ENCODE peak calls at places on chromosome 12, in five cellular contexts. One of them, this sample, is unnamed.

GRCh38 chr12:31749024-31749704 is 20.3 kb upstream of the AMN1 start:
- DNase-seq in K562: peak
- DNase-seq in A549: peak
- DNase-seq in IMR-90: peak
- DNase-seq in HepG2: peak
- DNase-seq in this sample: no peak

GRCh38 chr12:31900271-31900670 is 58.9 kb upstream of the RESF1 start:
- DNase-seq in K562: no peak
- DNase-seq in A549: no peak
- DNase-seq in IMR-90: no peak
- DNase-seq in HepG2: no peak
- DNase-seq in this sample: no peak

GRCh38 chr12:7716391-7716790 is 5.2 kb downstream of the DPPA3 start:
- DNase-seq in K562: peak
- DNase-seq in A549: peak
- DNase-seq in IMR-90: no peak
- DNase-seq in HepG2: peak
- DNase-seq in this sample: peak

GRCh38 chr12:47277972-47278448 is 198.3 kb upstream of the AMIGO2 start:
- DNase-seq in K562: peak
- DNase-seq in A549: peak
- DNase-seq in IMR-90: peak
- DNase-seq in HepG2: no peak
- DNase-seq in this sample: no peak

GRCh38 chr12:111166779-111167540 is 201.9 kb downstream of the PHETA1 start:
- DNase-seq in K562: no peak
- DNase-seq in A549: no peak
- DNase-seq in IMR-90: no peak
- DNase-seq in HepG2: no peak
- DNase-seq in this sample: no peak

GRCh38 chr12:608921-609320 is 54.3 kb downstream of the NINJ2 start:
- DNase-seq in K562: no peak
- DNase-seq in A549: no peak
- DNase-seq in IMR-90: no peak
- DNase-seq in HepG2: no peak
- DNase-seq in this sample: no peak

GRCh38 chr12:6914246-6914947 is at the start of gene ENO2:
- DNase-seq in K562: peak
- DNase-seq in A549: peak
- DNase-seq in IMR-90: peak
- DNase-seq in HepG2: peak
- DNase-seq in this sample: no peak

GRCh38 chr12:104263580-104264358 is 39.8 kb upstream of the EID3 start:
- DNase-seq in K562: no peak
- DNase-seq in A549: no peak
- DNase-seq in IMR-90: peak
- DNase-seq in HepG2: no peak
- DNase-seq in this sample: no peak

GRCh38 chr12:48031135-48031960 is 27.1 kb upstream of the COL2A1 start:
- DNase-seq in K562: no peak
- DNase-seq in A549: no peak
- DNase-seq in IMR-90: no peak
- DNase-seq in HepG2: no peak
- DNase-seq in this sample: no peak

GRCh38 chr12:88153959-88154358 is 11.9 kb downstream of the TMTC3 start:
- DNase-seq in K562: no peak
- DNase-seq in A549: peak
- DNase-seq in IMR-90: peak
- DNase-seq in HepG2: peak
- DNase-seq in this sample: no peak

GRCh38 chr12:82754856-82755255 is 68.2 kb downstream of the TMTC2 start:
- DNase-seq in K562: no peak
- DNase-seq in A549: no peak
- DNase-seq in IMR-90: no peak
- DNase-seq in HepG2: no peak
- DNase-seq in this sample: no peak

GRCh38 chr12:91003737-91004136 is 1.0 kb downstream of the EPYC start:
- DNase-seq in K562: no peak
- DNase-seq in A549: no peak
- DNase-seq in IMR-90: no peak
- DNase-seq in HepG2: no peak
- DNase-seq in this sample: no peak

GRCh38 chr12:6178981-6179761 is 21.0 kb upstream of the CD9 start:
- DNase-seq in K562: no peak
- DNase-seq in A549: no peak
- DNase-seq in IMR-90: peak
- DNase-seq in HepG2: peak
- DNase-seq in this sample: no peak

GRCh38 chr12:84638811-84639368 is 273.7 kb downstream of the SLC6A15 start:
- DNase-seq in K562: no peak
- DNase-seq in A549: no peak
- DNase-seq in IMR-90: peak
- DNase-seq in HepG2: no peak
- DNase-seq in this sample: no peak

GRCh38 chr12:131001493-131001892 is 47.8 kb downstream of the ADGRD1 start:
- DNase-seq in K562: peak
- DNase-seq in A549: peak
- DNase-seq in IMR-90: no peak
- DNase-seq in HepG2: no peak
- DNase-seq in this sample: no peak

GRCh38 chr12:18689781-18690180 is 48.0 kb downstream of the PLCZ1 start:
- DNase-seq in K562: no peak
- DNase-seq in A549: no peak
- DNase-seq in IMR-90: no peak
- DNase-seq in HepG2: no peak
- DNase-seq in this sample: no peak

GRCh38 chr12:56116267-56117081 is at the start of gene RPL41:
- DNase-seq in K562: peak
- DNase-seq in A549: peak
- DNase-seq in IMR-90: peak
- DNase-seq in HepG2: peak
- DNase-seq in this sample: peak

GRCh38 chr12:39235990-39236767 is 206.7 kb downstream of the KIF21A start:
- DNase-seq in K562: no peak
- DNase-seq in A549: no peak
- DNase-seq in IMR-90: no peak
- DNase-seq in HepG2: no peak
- DNase-seq in this sample: no peak

GRCh38 chr12:104877107-104877705 is 80.9 kb downstream of the SLC41A2 start:
- DNase-seq in K562: no peak
- DNase-seq in A549: peak
- DNase-seq in IMR-90: peak
- DNase-seq in HepG2: no peak
- DNase-seq in this sample: peak

GRCh38 chr12:123233505-123234299 is 466 bp downstream of the MTRFR start:
- DNase-seq in K562: peak
- DNase-seq in A549: no peak
- DNase-seq in IMR-90: no peak
- DNase-seq in HepG2: no peak
- DNase-seq in this sample: no peak

GRCh38 chr12:24991209-24992049 is 42.5 kb upstream of the BCAT1 start:
- DNase-seq in K562: peak
- DNase-seq in A549: peak
- DNase-seq in IMR-90: peak
- DNase-seq in HepG2: peak
- DNase-seq in this sample: peak

GRCh38 chr12:21551811-21552469 is 25.8 kb downstream of the SPX start:
- DNase-seq in K562: no peak
- DNase-seq in A549: no peak
- DNase-seq in IMR-90: no peak
- DNase-seq in HepG2: no peak
- DNase-seq in this sample: no peak

GRCh38 chr12:90058721-90059120 is 350.1 kb upstream of the ATP2B1 start:
- DNase-seq in K562: no peak
- DNase-seq in A549: peak
- DNase-seq in IMR-90: peak
- DNase-seq in HepG2: no peak
- DNase-seq in this sample: no peak

GRCh38 chr12:1848741-1849140 is 28.4 kb downstream of the LRTM2 start:
- DNase-seq in K562: no peak
- DNase-seq in A549: no peak
- DNase-seq in IMR-90: no peak
- DNase-seq in HepG2: no peak
- DNase-seq in this sample: no peak

GRCh38 chr12:89384050-89384749 is 31.9 kb upstream of the DUSP6 start:
- DNase-seq in K562: no peak
- DNase-seq in A549: no peak
- DNase-seq in IMR-90: peak
- DNase-seq in HepG2: peak
- DNase-seq in this sample: no peak

GRCh38 chr12:121240484-121241202 is 30.7 kb downstream of the P2RX4 start:
- DNase-seq in K562: peak
- DNase-seq in A549: no peak
- DNase-seq in IMR-90: no peak
- DNase-seq in HepG2: no peak
- DNase-seq in this sample: no peak

GRCh38 chr12:92208613-92209121 is 63.0 kb upstream of the BTG1 start:
- DNase-seq in K562: no peak
- DNase-seq in A549: peak
- DNase-seq in IMR-90: peak
- DNase-seq in HepG2: no peak
- DNase-seq in this sample: no peak

GRCh38 chr12:43744826-43745225 is 13.8 kb downstream of the PUS7L start:
- DNase-seq in K562: no peak
- DNase-seq in A549: no peak
- DNase-seq in IMR-90: no peak
- DNase-seq in HepG2: no peak
- DNase-seq in this sample: no peak

GRCh38 chr12:4268549-4269181 is 4.9 kb upstream of the CCND2 start:
- DNase-seq in K562: no peak
- DNase-seq in A549: no peak
- DNase-seq in IMR-90: no peak
- DNase-seq in HepG2: no peak
- DNase-seq in this sample: no peak

GRCh38 chr12:131041968-131042847 is 88.5 kb downstream of the ADGRD1 start:
- DNase-seq in K562: no peak
- DNase-seq in A549: no peak
- DNase-seq in IMR-90: no peak
- DNase-seq in HepG2: no peak
- DNase-seq in this sample: no peak

GRCh38 chr12:123960856-123961255 is 11.8 kb downstream of the CCDC92 start:
- DNase-seq in K562: no peak
- DNase-seq in A549: no peak
- DNase-seq in IMR-90: no peak
- DNase-seq in HepG2: no peak
- DNase-seq in this sample: no peak

DNA sequence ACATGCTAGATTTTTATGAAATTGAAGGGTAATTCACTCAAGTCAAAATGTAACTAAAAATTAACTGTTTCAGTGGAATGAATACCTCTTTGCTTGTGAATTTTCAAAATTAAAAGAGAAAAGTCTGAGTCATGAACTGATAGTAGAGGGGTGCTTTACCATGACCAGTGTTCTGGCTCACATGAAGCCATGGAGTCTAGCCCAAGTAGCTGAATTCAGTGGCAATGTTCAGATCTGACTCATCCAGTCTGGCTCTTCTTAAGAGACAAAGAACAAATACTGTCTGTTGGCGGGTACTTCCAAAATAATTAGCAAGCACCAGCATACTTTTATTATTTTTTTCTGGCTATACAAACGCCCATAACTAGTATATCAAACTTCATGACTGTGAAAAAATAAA is 366.3 kb upstream of the GARIN6 start:
- DNase-seq in K562: no peak
- DNase-seq in A549: no peak
- DNase-seq in IMR-90: no peak
- DNase-seq in HepG2: no peak
- DNase-seq in this sample: no peak
- TF ChIP-seq BHLHE40 in K562: no peak
- TF ChIP-seq BHLHE40 in A549: no peak
- TF ChIP-seq BHLHE40 in IMR-90: no peak
- TF ChIP-seq BHLHE40 in HepG2: no peak
- TF ChIP-seq BHLHE40 in this sample: no peak

DNA sequence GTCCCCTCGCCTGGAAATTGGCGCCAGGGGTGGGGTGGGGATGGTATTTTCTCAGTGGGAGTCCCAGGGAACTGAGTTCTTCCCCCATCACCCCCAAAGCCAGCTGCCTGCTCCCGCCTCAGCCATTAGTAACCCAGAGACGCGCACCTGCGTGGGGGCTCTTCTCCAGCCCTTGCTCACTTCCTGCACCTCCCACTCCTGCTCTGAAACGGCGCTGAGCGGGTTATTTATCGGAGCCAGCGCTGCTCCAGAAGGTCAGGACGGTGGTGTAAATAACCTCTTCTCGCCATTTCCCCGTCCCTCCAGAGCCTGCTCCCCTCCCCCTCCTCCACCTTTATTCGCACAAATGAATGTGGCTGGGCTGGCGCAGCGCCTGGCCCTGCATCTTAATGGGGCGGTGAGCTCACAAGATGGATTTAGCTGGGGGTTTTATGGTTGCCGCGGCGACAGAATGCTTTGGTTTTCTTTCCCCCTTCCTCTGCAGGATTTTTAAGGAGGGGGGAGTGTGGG is 12.2 kb downstream of the GPR84 start:
- DNase-seq in K562: peak
- DNase-seq in A549: no peak
- DNase-seq in IMR-90: peak
- DNase-seq in HepG2: no peak
- DNase-seq in this sample: no peak
- TF ChIP-seq BHLHE40 in K562: no peak
- TF ChIP-seq BHLHE40 in A549: no peak
- TF ChIP-seq BHLHE40 in IMR-90: no peak
- TF ChIP-seq BHLHE40 in HepG2: no peak
- TF ChIP-seq BHLHE40 in this sample: no peak

DNA sequence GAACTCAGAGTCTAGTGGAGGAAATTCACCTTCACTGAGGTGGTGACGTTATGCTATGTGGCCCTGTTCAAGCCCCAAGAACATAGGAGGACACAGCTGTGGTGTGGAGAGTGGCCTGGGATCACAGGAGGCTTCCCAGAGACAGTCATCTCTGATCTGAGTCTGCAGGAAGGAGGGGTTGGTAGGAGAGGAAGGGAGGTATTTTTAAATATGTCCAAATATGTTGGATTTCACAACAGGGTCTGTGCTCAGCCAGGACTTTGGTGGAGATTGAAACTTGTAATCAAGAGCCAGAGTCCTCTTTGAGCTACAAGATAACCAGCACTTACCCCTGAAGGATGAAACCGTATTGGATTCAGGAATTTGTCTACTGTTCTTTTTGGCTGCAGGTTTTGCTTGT is 26.4 kb upstream of the MED13L start:
- DNase-seq in K562: no peak
- DNase-seq in A549: no peak
- DNase-seq in IMR-90: peak
- DNase-seq in HepG2: no peak
- DNase-seq in this sample: no peak
- TF ChIP-seq BHLHE40 in K562: no peak
- TF ChIP-seq BHLHE40 in A549: no peak
- TF ChIP-seq BHLHE40 in IMR-90: no peak
- TF ChIP-seq BHLHE40 in HepG2: no peak
- TF ChIP-seq BHLHE40 in this sample: no peak

DNA sequence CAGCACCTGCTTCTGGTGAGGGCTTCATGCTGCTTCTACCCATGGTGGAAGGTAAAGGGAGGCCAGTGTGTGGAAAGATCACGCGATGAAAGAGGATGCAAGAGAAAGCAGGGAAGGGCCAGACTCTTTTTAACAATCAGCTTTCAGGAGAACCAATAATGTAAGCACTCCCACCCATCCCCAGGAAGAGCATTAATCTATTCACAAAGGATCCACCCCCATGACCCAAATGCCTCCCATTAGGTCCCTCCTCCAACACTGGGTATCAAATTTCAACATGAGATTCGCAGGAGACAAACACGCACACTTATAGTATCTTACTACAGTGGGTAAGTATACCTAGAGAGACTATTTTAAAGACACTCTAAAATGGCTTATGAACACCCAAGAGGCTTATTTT is 80.5 kb upstream of the TMCC3 start:
- DNase-seq in K562: no peak
- DNase-seq in A549: no peak
- DNase-seq in IMR-90: no peak
- DNase-seq in HepG2: no peak
- DNase-seq in this sample: no peak
- TF ChIP-seq BHLHE40 in K562: no peak
- TF ChIP-seq BHLHE40 in A549: no peak
- TF ChIP-seq BHLHE40 in IMR-90: no peak
- TF ChIP-seq BHLHE40 in HepG2: no peak
- TF ChIP-seq BHLHE40 in this sample: no peak

This sample was measured in HEK293T.